ENCODE peak calls at places on chromosomes 5 and 9, in four cellular contexts. J, E, N and I are unnamed samples.

GRCh38 chr9:504921-505821 is 290.5 kb downstream of the DOCK8 start:
- DNase-seq in E (no peak), N (no peak), J (peak; percentile 2), I (no peak)

GRCh38 chr5:142246-142810 is 49.0 kb upstream of the LRRC14B start:
- DNase-seq in E (no peak), J (no peak), N (no peak), I (no peak)

GRCh38 chr9:69785757-69786156 is 25.9 kb upstream of the PTAR1 start:
- DNase-seq in N (peak; percentile 52), E (peak; percentile 78), J (peak; percentile 49), I (no peak)

GRCh38 chr5:26192496-26192895 is 845.9 kb downstream of the CDH9 start:
- DNase-seq in N (no peak), E (no peak), J (peak; percentile 0), I (peak; percentile 69)

GRCh38 chr9:77523891-77524290 is 124.2 kb downstream of the GNA14 start:
- DNase-seq in N (no peak), J (no peak), E (no peak), I (no peak)

GRCh38 chr5:159017787-159018186 is 81.9 kb downstream of the EBF1 start:
- DNase-seq in E (peak; percentile 75), J (peak; percentile 94), N (no peak), I (no peak)

GRCh38 chr5:74233571-74233970 is 407.0 kb downstream of the ENC1 start:
- DNase-seq in J (peak; percentile 49), N (no peak), E (peak; percentile 84), I (no peak)

GRCh38 chr5:133441166-133441815 is 171.1 kb downstream of the FSTL4 start:
- DNase-seq in E (no peak), N (no peak), J (no peak), I (no peak)

GRCh38 chr9:125744616-125745387 is 2.4 kb upstream of the PBX3 start:
- DNase-seq in J (peak; percentile 74), E (peak; percentile 79), N (peak; percentile 26), I (peak; percentile 97)

GRCh38 chr9:21267806-21268657 is 28.2 kb upstream of the IFNA14 start:
- DNase-seq in E (no peak), J (no peak), N (no peak), I (no peak)

GRCh38 chr9:36074870-36075532 is 38.3 kb downstream of the RECK start:
- DNase-seq in N (peak; percentile 88), E (peak; percentile 89), J (peak; percentile 95), I (peak; percentile 83)

GRCh38 chr9:96874947-96875459 is 20.7 kb upstream of the ZNF782 start:
- DNase-seq in J (peak; percentile 53), E (peak; percentile 59), N (no peak), I (no peak)

GRCh38 chr5:579746-580366 is 32.3 kb upstream of the CEP72 start:
- DNase-seq in E (no peak), N (no peak), J (no peak), I (no peak)

GRCh38 chr5:176918613-176919012 is 19.5 kb upstream of the HK3 start:
- DNase-seq in E (no peak), J (no peak), N (no peak), I (no peak)

GRCh38 chr5:14100281-14100680 is 42.9 kb upstream of the TRIO start:
- DNase-seq in J (no peak), E (no peak), N (no peak), I (no peak)

GRCh38 chr5:145520335-145520734 is 314.8 kb downstream of the PRELID2 start:
- DNase-seq in J (no peak), N (no peak), E (no peak), I (no peak)

GRCh38 chr5:14197056-14197455 is 53.9 kb downstream of the TRIO start:
- DNase-seq in E (no peak), J (no peak), N (no peak), I (no peak)

GRCh38 chr9:89425921-89426388 is 72.0 kb downstream of the SEMA4D start:
- DNase-seq in N (no peak), E (no peak), J (no peak), I (no peak)

GRCh38 chr5:6235726-6236125 is 142.6 kb downstream of the MED10 start:
- DNase-seq in E (no peak), J (no peak), N (no peak), I (no peak)

GRCh38 chr5:89342106-89342876 is 459.3 kb upstream of the MEF2C start:
- DNase-seq in J (peak; percentile 87), E (peak; percentile 86), N (peak; percentile 59), I (no peak)

GRCh38 chr9:6590772-6591384 is 54.7 kb downstream of the GLDC start:
- DNase-seq in J (no peak), E (no peak), N (no peak), I (no peak)

GRCh38 chr5:44814761-44815160 is 6.0 kb downstream of the MRPS30 start:
- DNase-seq in J (no peak), E (no peak), N (no peak), I (no peak)

GRCh38 chr9:4750021-4750673 is 9.1 kb upstream of the AK3 start:
- DNase-seq in E (peak; percentile 61), J (peak; percentile 73), N (peak; percentile 11), I (no peak)

GRCh38 chr9:70635790-70636189 is 221.3 kb upstream of the KLF9 start:
- DNase-seq in J (no peak), N (no peak), E (no peak), I (no peak)

GRCh38 chr5:83169938-83170337 is 92.6 kb downstream of the XRCC4 start:
- DNase-seq in N (no peak), E (no peak), J (no peak), I (no peak)

GRCh38 chr5:17265041-17265440 is 47.6 kb downstream of the BASP1 start:
- DNase-seq in J (no peak), N (no peak), E (no peak), I (no peak)

GRCh38 chr5:73902327-73903051 is 276.5 kb downstream of the ARHGEF28 start:
- DNase-seq in N (no peak), E (peak; percentile 77), J (peak; percentile 82), I (peak; percentile 19)

GRCh38 chr5:57857696-57858095 is 375.1 kb upstream of the ACTBL2 start:
- DNase-seq in J (no peak), N (no peak), E (no peak), I (no peak)

GRCh38 chr9:88742483-88742882 is 207.5 kb downstream of the NXNL2 start:
- DNase-seq in E (peak; percentile 55), N (no peak), J (peak; percentile 65), I (no peak)

GRCh38 chr5:150144876-150145275 is 10.8 kb downstream of the PDGFRB start:
- DNase-seq in J (no peak), N (no peak), E (peak; percentile 21), I (no peak)

GRCh38 chr9:127523312-127523851 is 72.1 kb downstream of the LRSAM1 start:
- DNase-seq in N (no peak), E (peak; percentile 50), J (peak; percentile 67), I (no peak)

GRCh38 chr9:94139672-94140417 is 55.6 kb downstream of the PTPDC1 start:
- DNase-seq in E (peak; percentile 96), N (peak; percentile 95), J (peak; percentile 99), I (peak; percentile 94)

GRCh38 chr5:29899583-29899982 is 1293.9 kb upstream of the CDH6 start:
- DNase-seq in N (no peak), J (no peak), E (no peak), I (no peak)

DNA sequence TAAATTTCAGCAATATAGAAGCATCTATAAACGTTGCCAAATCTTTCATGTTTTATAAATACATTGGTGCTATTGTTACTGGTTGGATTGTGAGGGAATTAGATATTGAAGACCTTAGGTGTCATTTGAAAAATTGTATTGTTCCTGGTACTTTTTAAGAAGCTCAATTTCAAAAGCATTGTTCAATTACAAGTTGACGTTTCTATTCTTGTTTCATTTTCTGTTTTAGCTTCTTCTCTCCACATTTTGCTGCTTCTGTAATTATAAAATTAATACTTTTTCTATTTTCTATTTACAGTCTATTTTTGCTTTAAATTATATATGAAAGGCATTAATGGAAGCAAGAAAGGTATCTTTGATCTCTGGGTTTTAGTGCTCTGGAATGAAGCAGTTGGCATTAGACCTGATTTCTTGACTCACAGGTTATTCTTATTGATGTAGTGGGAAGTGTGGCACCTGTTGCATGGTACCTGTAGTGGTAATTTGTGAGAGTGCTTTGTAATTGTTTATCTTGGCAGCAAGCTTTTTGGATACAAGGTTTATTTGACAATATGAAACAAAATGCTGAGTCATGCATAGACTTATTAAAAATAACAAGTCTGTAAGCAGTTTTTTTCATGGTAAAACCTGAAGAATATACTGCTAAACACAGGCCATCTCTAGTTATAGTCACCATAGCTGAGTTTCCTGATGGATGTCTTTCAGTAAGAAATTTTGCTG is 13.2 kb downstream of the MACIR start:
- DNase-seq in E (peak; percentile 11), N (no peak), J (peak; percentile 31), I (no peak)
- H3K4me3 ChIP-seq in E (no peak overlapping the region), N (no peak overlapping the region), J (no peak overlapping the region), I (no peak overlapping the region)

DNA sequence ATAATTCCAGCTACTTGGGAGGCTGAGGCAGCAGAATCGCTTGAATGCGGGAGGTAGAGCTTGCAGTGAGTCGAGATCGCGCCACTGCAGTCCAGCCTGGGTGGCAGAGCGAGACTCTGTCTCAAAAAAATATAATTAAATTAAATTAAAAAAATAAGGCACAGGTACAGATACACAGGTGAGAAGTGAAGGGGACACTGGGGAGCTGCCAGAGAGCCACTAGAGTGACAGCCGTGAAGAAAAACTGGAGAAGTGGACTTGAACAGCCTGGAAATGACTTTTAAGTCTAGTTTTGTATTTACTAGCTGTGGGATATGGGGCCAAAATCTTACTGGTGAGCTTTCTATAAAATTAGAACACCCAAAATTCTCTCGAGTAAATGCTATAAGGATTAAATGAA is 15.1 kb downstream of the EPB41L4B start:
- DNase-seq in J (no peak), N (no peak), E (no peak), I (no peak)
- H3K4me3 ChIP-seq in J (no peak overlapping the region), N (no peak overlapping the region), E (no peak overlapping the region), I (no peak overlapping the region)

GRCh38 chr9:122135529-122135859 is 24.1 kb downstream of the NDUFA8 start:
- DNase-seq in N (no peak), E (no peak), J (no peak), I (no peak)

GRCh38 chr9:122133263-122133983 is 26.2 kb downstream of the NDUFA8 start:
- DNase-seq in E (no peak), J (no peak), N (no peak), I (no peak)

GRCh38 chr9:122132539-122132938 is 27.0 kb downstream of the NDUFA8 start:
- DNase-seq in E (no peak), N (no peak), J (no peak), I (no peak)

GRCh38 chr9:122133984-122134535 is 25.5 kb downstream of the NDUFA8 start:
- DNase-seq in E (no peak), N (no peak), J (no peak), I (no peak)

DNA sequence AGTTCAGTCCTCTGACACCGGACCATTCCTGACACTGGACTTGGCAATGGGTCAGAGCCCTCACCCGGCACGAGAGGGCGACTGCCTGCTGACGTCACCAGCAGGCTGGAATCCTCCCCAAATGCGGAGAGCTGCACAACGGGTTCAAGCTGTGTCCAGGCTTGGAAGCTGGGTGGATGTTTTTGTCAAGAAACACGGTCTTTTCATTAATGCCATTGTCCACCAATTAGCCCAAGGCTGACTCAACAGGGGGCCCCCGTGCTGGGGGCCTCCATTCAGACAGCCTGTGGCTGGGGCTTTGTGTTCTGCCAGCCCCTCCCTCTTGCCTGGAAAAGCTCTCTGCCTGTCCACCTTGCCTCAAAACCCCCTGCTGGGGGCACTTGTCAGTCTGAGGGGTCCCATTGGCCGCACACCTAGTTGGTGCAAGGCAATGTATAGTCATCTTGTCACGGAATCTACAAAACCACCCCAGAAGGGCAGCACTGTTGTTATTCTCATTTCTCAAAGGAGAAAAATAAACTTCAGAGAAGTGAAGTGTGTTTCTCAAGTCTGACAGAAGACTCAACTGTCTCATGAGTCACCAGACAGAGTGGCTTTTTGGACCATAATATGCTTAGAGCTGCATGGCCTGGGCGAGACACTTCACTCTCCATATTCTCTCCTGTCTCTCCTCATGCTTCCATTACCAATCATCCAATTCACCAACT is 24.6 kb downstream of the NDUFA8 start:
- DNase-seq in E (peak; percentile 23), J (no peak), N (no peak), I (no peak)
- H3K4me3 ChIP-seq in E (no peak overlapping the region), J (no peak overlapping the region), N (no peak overlapping the region), I (no peak overlapping the region)

GRCh38 chr9:132239999-132240859 is 78.4 kb downstream of the NTNG2 start:
- DNase-seq in J (no peak), N (no peak), E (no peak), I (peak; percentile 2)
- H3K4me3 ChIP-seq in J (no peak overlapping the region), N (no peak overlapping the region), E (peak overlapping the region; percentile 47), I (peak overlapping the region; percentile 13)